ENCODE peak calls at places on chromosome 6, in four cellular contexts. One of them, this sample, is unnamed.

GRCh38 chr6:30614044-30614842 is 2.8 kb downstream of the PPP1R10 start:
- DNase-seq in AG20443: no peak
- DNase-seq in bronchial epithelial cell: no peak
- DNase-seq in HepG2: no peak
- DNase-seq in this sample: no peak

GRCh38 chr6:89999154-89999553 is 104.9 kb downstream of the GJA10 start:
- DNase-seq in AG20443: no peak
- DNase-seq in bronchial epithelial cell: peak; percentile 97
- DNase-seq in HepG2: no peak
- DNase-seq in this sample: no peak

GRCh38 chr6:32153252-32153834 is 598 bp upstream of the PPT2 start:
- DNase-seq in AG20443: no peak
- DNase-seq in bronchial epithelial cell: peak; percentile 47
- DNase-seq in HepG2: peak; percentile 48
- DNase-seq in this sample: no peak

GRCh38 chr6:131377112-131377511 is 195.9 kb upstream of the ARG1 start:
- DNase-seq in AG20443: no peak
- DNase-seq in bronchial epithelial cell: no peak
- DNase-seq in HepG2: no peak
- DNase-seq in this sample: no peak

GRCh38 chr6:152150196-152150595 is 342.7 kb downstream of the ESR1 start:
- DNase-seq in AG20443: no peak
- DNase-seq in bronchial epithelial cell: no peak
- DNase-seq in HepG2: no peak
- DNase-seq in this sample: no peak

GRCh38 chr6:16472349-16473069 is 234.1 kb downstream of the GMPR start:
- DNase-seq in AG20443: peak; percentile 16
- DNase-seq in bronchial epithelial cell: peak; percentile 67
- DNase-seq in HepG2: peak; percentile 35
- DNase-seq in this sample: no peak

GRCh38 chr6:143772662-143773061 is 70.5 kb upstream of the LTV1 start:
- DNase-seq in AG20443: peak; percentile 29
- DNase-seq in bronchial epithelial cell: no peak
- DNase-seq in HepG2: no peak
- DNase-seq in this sample: no peak

GRCh38 chr6:42222450-42222849 is 4.8 kb upstream of the MRPS10 start:
- DNase-seq in AG20443: no peak
- DNase-seq in bronchial epithelial cell: peak; percentile 51
- DNase-seq in HepG2: peak; percentile 73
- DNase-seq in this sample: no peak

GRCh38 chr6:35776364-35777215 is at the start of gene CLPSL2:
- DNase-seq in AG20443: peak; percentile 34
- DNase-seq in bronchial epithelial cell: no peak
- DNase-seq in HepG2: no peak
- DNase-seq in this sample: peak; percentile 39

GRCh38 chr6:16331328-16332174 is 93.2 kb downstream of the GMPR start:
- DNase-seq in AG20443: peak; percentile 78
- DNase-seq in bronchial epithelial cell: peak; percentile 60
- DNase-seq in HepG2: peak; percentile 71
- DNase-seq in this sample: peak; percentile 38

GRCh38 chr6:16335176-16335575 is 96.8 kb downstream of the GMPR start:
- DNase-seq in AG20443: no peak
- DNase-seq in bronchial epithelial cell: no peak
- DNase-seq in HepG2: no peak
- DNase-seq in this sample: no peak